ENCODE peak calls at places on chromosome 3, in ten cellular contexts. T, I, L, K, O, U, D, R, F and H are unnamed samples.

GRCh38 chr3:112293368-112294321 is at the start of gene SLC9C1:
- DNase-seq in R (peak), D (no peak), F (peak), T (peak), L (peak), O (no peak), I (peak), U (peak), K (no peak), H (no peak)

GRCh38 chr3:53457068-53457467 is 37.3 kb upstream of the CACNA1D start:
- DNase-seq in U (no peak), R (no peak), F (no peak), I (no peak), O (no peak), D (no peak), K (no peak), L (no peak), T (no peak), H (no peak)

GRCh38 chr3:83226751-83227150 is 1465.3 kb upstream of the GBE1 start:
- DNase-seq in L (no peak), U (no peak), F (no peak), I (no peak), D (no peak), T (no peak), R (no peak), O (no peak), K (no peak), H (no peak)

GRCh38 chr3:66378256-66378655 is 122.6 kb downstream of the LRIG1 start:
- DNase-seq in I (peak), R (no peak), L (peak), T (no peak), D (no peak), U (no peak), F (peak), O (no peak), K (peak), H (no peak)

GRCh38 chr3:194397757-194398312 is 1.2 kb downstream of the GP5 start:
- DNase-seq in T (no peak), L (no peak), F (no peak), D (no peak), O (peak), K (no peak), I (no peak), R (no peak), U (no peak), H (no peak)

GRCh38 chr3:191761906-191762305 is 300.9 kb downstream of the PYDC2 start:
- DNase-seq in L (no peak), I (no peak), F (peak), U (no peak), D (no peak), O (no peak), R (no peak), K (no peak), T (no peak), H (no peak)

GRCh38 chr3:193665370-193665989 is 72.5 kb downstream of the OPA1 start:
- DNase-seq in K (no peak), I (peak), U (peak), L (peak), R (peak), T (no peak), F (peak), O (no peak), D (no peak), H (no peak)

GRCh38 chr3:177770821-177771220 is 573.5 kb upstream of the TBL1XR1 start:
- DNase-seq in R (no peak), I (peak), K (no peak), L (peak), T (no peak), D (no peak), O (no peak), F (no peak), U (peak), H (no peak)

GRCh38 chr3:145739926-145740325 is 421.1 kb downstream of the PLOD2 start:
- DNase-seq in O (no peak), T (no peak), R (no peak), L (no peak), K (no peak), F (no peak), U (no peak), I (peak), D (no peak), H (no peak)

GRCh38 chr3:101148001-101148400 is 154.8 kb upstream of the ABI3BP start:
- DNase-seq in U (no peak), K (no peak), I (no peak), O (no peak), T (no peak), F (no peak), L (no peak), R (no peak), D (no peak), H (no peak)

GRCh38 chr3:132064114-132064513 is 29.3 kb upstream of the CPNE4 start:
- DNase-seq in R (no peak), F (no peak), T (no peak), U (no peak), I (no peak), L (no peak), D (no peak), K (no peak), O (no peak), H (no peak)

GRCh38 chr3:158105124-158105709 is 1.0 kb downstream of the SHOX2 start:
- DNase-seq in I (no peak), R (no peak), K (no peak), D (no peak), L (no peak), U (no peak), T (no peak), F (peak), O (peak), H (peak)

GRCh38 chr3:10443791-10444429 is 61.5 kb downstream of the ATP2B2 start:
- DNase-seq in K (no peak), R (no peak), U (no peak), T (no peak), D (no peak), I (no peak), L (no peak), F (no peak), O (peak), H (no peak)

GRCh38 chr3:169337541-169337940 is 326.0 kb downstream of the MECOM start:
- DNase-seq in U (no peak), O (no peak), K (no peak), L (peak), D (no peak), F (no peak), T (no peak), I (no peak), R (no peak), H (no peak)

GRCh38 chr3:106339551-106339950 is 470.7 kb upstream of the CBLB start:
- DNase-seq in T (no peak), D (no peak), R (no peak), O (no peak), L (peak), U (no peak), K (no peak), F (no peak), I (peak), H (no peak)

GRCh38 chr3:194715022-194715800 is 29.5 kb downstream of the FAM43A start:
- DNase-seq in U (no peak), D (no peak), T (no peak), R (no peak), O (no peak), F (peak), K (no peak), L (peak), I (no peak), H (no peak)

GRCh38 chr3:85387913-85388510 is 429.2 kb downstream of the CADM2 start:
- DNase-seq in O (no peak), T (no peak), K (no peak), D (no peak), R (no peak), U (no peak), I (no peak), L (no peak), F (no peak), H (no peak)

GRCh38 chr3:72872183-72872582 is 15.7 kb upstream of the GXYLT2 start:
- DNase-seq in K (no peak), I (peak), D (no peak), T (no peak), R (no peak), O (no peak), L (no peak), U (peak), F (no peak), H (no peak)

GRCh38 chr3:190617185-190617584 is 103.3 kb downstream of the IL1RAP start:
- DNase-seq in R (peak), D (no peak), O (no peak), K (no peak), T (peak), U (no peak), F (no peak), I (no peak), L (peak), H (no peak)

GRCh38 chr3:188052966-188053340 is 101.0 kb upstream of the LPP start:
- DNase-seq in O (no peak), I (no peak), T (no peak), R (no peak), D (no peak), K (no peak), F (no peak), L (no peak), U (no peak), H (no peak)

GRCh38 chr3:52441122-52441771 is 3.7 kb downstream of the SEMA3G start:
- DNase-seq in I (no peak), R (no peak), U (no peak), F (no peak), D (no peak), T (no peak), K (no peak), O (peak), L (no peak), H (no peak)

GRCh38 chr3:65354880-65355279 is 667.1 kb upstream of the ADAMTS9 start:
- DNase-seq in D (no peak), O (no peak), T (no peak), R (no peak), K (no peak), I (no peak), L (no peak), U (no peak), F (no peak), H (no peak)

GRCh38 chr3:53083496-53083895 is 37.6 kb upstream of the SFMBT1 start:
- DNase-seq in L (no peak), T (no peak), I (peak), K (peak), R (no peak), F (no peak), U (peak), D (peak), O (no peak), H (peak)

GRCh38 chr3:197795200-197795599 is 4.1 kb downstream of the LRCH3 start:
- DNase-seq in K (no peak), L (peak), D (no peak), T (no peak), I (peak), R (no peak), F (peak), U (peak), O (no peak), H (no peak)

GRCh38 chr3:11423868-11424267 is 151.7 kb downstream of the ATG7 start:
- DNase-seq in U (no peak), K (no peak), L (no peak), I (no peak), R (no peak), T (no peak), F (no peak), O (no peak), D (no peak), H (no peak)

GRCh38 chr3:25156526-25157075 is 271.5 kb upstream of the RARB start:
- DNase-seq in I (peak), F (peak), R (peak), U (peak), D (no peak), K (no peak), O (no peak), T (no peak), L (peak), H (no peak)

GRCh38 chr3:64311424-64311920 is 86.2 kb upstream of the PRICKLE2 start:
- DNase-seq in R (no peak), D (no peak), I (peak), U (peak), F (peak), L (peak), T (no peak), O (no peak), K (no peak), H (no peak)

GRCh38 chr3:34396945-34397344 is 598.5 kb downstream of the PDCD6IP start:
- DNase-seq in O (no peak), F (no peak), R (no peak), T (no peak), U (no peak), D (no peak), L (no peak), I (no peak), K (no peak), H (no peak)

GRCh38 chr3:101902041-101902440 is 52.7 kb downstream of the NFKBIZ start:
- DNase-seq in K (no peak), T (no peak), R (peak), O (no peak), F (peak), I (peak), L (peak), U (peak), D (no peak), H (no peak)

GRCh38 chr3:142098974-142099373 is 50.4 kb downstream of the TFDP2 start:
- DNase-seq in R (no peak), T (no peak), D (no peak), U (no peak), F (no peak), O (no peak), L (peak), I (peak), K (no peak), H (no peak)

GRCh38 chr3:153840487-153840886 is 280.7 kb upstream of the ARHGEF26 start:
- DNase-seq in T (no peak), D (no peak), I (no peak), R (no peak), K (no peak), O (no peak), F (no peak), L (peak), U (no peak), H (no peak)

GRCh38 chr3:153829596-153830170 is 291.5 kb upstream of the ARHGEF26 start:
- DNase-seq in I (no peak), L (peak), R (no peak), U (peak), F (peak), D (no peak), K (no peak), T (no peak), O (no peak), H (no peak)

GRCh38 chr3:153830552-153830951 is 290.6 kb upstream of the ARHGEF26 start:
- DNase-seq in U (no peak), D (no peak), F (no peak), I (no peak), K (no peak), L (no peak), T (no peak), O (no peak), R (no peak), H (no peak)

GRCh38 chr3:153835540-153835939 is 285.6 kb upstream of the ARHGEF26 start:
- DNase-seq in F (no peak), R (no peak), L (peak), I (no peak), U (no peak), O (no peak), K (no peak), D (no peak), T (no peak), H (no peak)
- TF ChIP-seq CTCF in F (no peak), R (no peak), L (peak), I (no peak), U (no peak), O (no peak), K (no peak), D (no peak), T (peak), H (no peak)

DNA sequence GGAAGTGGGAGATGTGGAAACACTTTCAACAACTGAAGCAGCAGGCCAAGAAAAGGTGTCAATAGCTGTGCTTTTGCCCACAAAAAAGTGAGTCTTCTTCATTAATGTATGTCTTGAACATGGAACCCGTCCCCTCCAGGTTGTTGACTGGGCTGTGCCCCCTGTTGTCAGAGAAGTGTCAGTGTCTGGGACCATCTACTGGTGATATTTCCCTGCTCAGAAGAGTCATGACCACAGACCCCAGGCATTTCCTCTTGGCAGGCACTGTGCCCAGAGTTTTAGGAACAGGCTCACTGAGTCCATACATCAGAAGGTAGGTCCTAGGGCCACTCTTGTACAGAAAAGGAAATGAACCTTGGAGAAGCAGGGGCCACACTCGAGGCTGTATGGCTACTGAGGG is 54.8 kb upstream of the LARS2 start:
- DNase-seq in F (peak), O (no peak), L (peak), T (no peak), K (no peak), I (peak), U (peak), R (no peak), D (no peak), H (no peak)
- TF ChIP-seq CTCF in F (no peak), O (no peak), L (no peak), T (peak), K (no peak), I (no peak), U (no peak), R (no peak), D (no peak), H (no peak)

DNA sequence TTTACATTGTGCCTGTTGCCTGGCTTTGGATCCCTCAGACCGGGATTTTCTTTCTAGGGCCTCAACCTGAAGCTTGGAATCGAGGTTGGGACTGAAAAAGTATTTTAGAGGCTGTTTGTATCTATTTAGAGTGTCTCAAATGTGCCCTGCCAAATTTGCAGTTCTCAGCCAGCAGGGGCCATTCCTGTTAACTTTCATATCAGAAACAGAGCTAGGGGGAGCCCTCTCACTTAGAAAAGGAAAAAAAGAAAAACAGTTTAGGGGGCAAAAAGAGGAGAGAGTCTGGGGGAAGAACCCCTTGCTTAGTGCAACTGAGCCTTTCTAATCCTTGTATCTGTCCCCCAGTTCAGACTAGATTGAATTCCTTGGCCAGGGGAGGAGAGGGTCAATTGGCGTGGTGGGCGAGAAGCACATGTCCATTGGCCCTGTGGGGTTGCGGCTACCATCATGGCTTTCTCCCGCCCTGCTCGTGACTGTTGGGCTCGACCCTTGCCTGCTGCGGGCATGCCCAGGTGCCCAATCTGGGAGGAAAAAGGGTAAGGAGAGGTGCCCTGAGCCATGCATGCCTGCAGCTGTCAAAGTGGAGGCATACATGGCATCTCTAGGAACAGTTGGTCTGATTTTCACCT is 101.6 kb downstream of the CFAP44 start:
- DNase-seq in U (no peak), K (no peak), T (no peak), F (no peak), D (no peak), I (no peak), O (no peak), L (peak), R (no peak), H (no peak)
- TF ChIP-seq CTCF in U (no peak), K (no peak), T (peak), F (no peak), D (no peak), I (peak), O (no peak), L (peak), R (no peak), H (no peak)

DNA sequence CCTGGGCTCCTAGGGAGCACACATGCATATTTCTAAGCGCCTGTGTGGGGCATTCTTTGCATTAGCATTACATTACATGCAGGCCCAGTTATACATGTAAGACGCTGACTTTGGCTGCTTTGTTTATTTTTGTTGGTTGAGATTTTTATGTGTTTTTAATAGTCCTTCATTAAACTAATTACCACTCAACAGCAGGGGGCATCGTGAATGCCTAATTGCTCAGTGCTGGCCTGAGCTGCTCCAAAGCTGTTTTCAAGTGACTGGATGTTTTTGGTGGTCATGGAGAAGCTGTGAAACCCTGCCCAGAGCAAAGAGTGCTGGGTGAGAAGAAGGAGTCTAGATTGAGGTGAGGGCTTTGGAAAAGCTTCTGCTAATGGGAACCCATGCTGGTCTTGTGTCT is 41.5 kb downstream of the GPD1L start:
- DNase-seq in O (no peak), K (no peak), R (no peak), D (no peak), I (no peak), F (no peak), L (no peak), U (peak), T (no peak), H (no peak)
- TF ChIP-seq CTCF in O (no peak), K (no peak), R (no peak), D (no peak), I (peak), F (no peak), L (peak), U (no peak), T (peak), H (no peak)

GRCh38 chr3:140845878-140846277 is 95.8 kb upstream of the SLC25A36 start:
- DNase-seq in T (no peak), K (no peak), D (no peak), F (no peak), I (no peak), U (no peak), O (no peak), R (no peak), L (no peak), H (no peak)
- TF ChIP-seq CTCF in T (no peak), K (no peak), D (no peak), F (no peak), I (no peak), U (no peak), O (no peak), R (no peak), L (no peak), H (no peak)

GRCh38 chr3:130111185-130111864 is 29.7 kb downstream of the ALG1L2 start:
- DNase-seq in D (peak), T (peak), F (peak), O (peak), I (peak), L (peak), U (peak), K (peak), R (peak), H (peak)
- TF ChIP-seq CTCF in D (no peak), T (no peak), F (no peak), O (no peak), I (no peak), L (no peak), U (no peak), K (no peak), R (no peak), H (no peak)